ENCODE peak calls at places on chromosome 10, in eight cellular contexts. One of them, this sample, is unnamed.

GRCh38 chr10:54066646-54067045 is 734.4 kb downstream of the PCDH15 start:
- DNase-seq in body of pancreas: no peak
- DNase-seq in endodermal cell: no peak
- DNase-seq in A549: no peak
- DNase-seq in gastrocnemius medialis: no peak
- DNase-seq in endothelial cell of umbilical vein: no peak
- DNase-seq in adrenal gland: no peak
- DNase-seq in IMR-90: no peak
- DNase-seq in this sample: no peak

GRCh38 chr10:59073456-59074053 is 102.9 kb upstream of the PHYHIPL start:
- DNase-seq in body of pancreas: peak; percentile 62
- DNase-seq in endodermal cell: no peak
- DNase-seq in A549: peak; percentile 5
- DNase-seq in gastrocnemius medialis: no peak
- DNase-seq in endothelial cell of umbilical vein: no peak
- DNase-seq in adrenal gland: no peak
- DNase-seq in IMR-90: no peak
- DNase-seq in this sample: no peak

GRCh38 chr10:29712108-29712507 is 77.3 kb upstream of the SVIL start:
- DNase-seq in body of pancreas: no peak
- DNase-seq in endodermal cell: peak; percentile 78
- DNase-seq in A549: no peak
- DNase-seq in gastrocnemius medialis: peak; percentile 53
- DNase-seq in endothelial cell of umbilical vein: no peak
- DNase-seq in adrenal gland: peak; percentile 34
- DNase-seq in IMR-90: peak; percentile 71
- DNase-seq in this sample: no peak

GRCh38 chr10:92757066-92757716 is 67.4 kb downstream of the HHEX start:
- DNase-seq in body of pancreas: peak; percentile 57
- DNase-seq in endodermal cell: peak; percentile 81
- DNase-seq in A549: peak; percentile 61
- DNase-seq in gastrocnemius medialis: peak; percentile 66
- DNase-seq in endothelial cell of umbilical vein: peak; percentile 93
- DNase-seq in adrenal gland: peak; percentile 87
- DNase-seq in IMR-90: peak; percentile 82
- DNase-seq in this sample: peak; percentile 70

GRCh38 chr10:115951242-115951641 is 321.8 kb downstream of the GFRA1 start:
- DNase-seq in body of pancreas: no peak
- DNase-seq in endodermal cell: no peak
- DNase-seq in A549: no peak
- DNase-seq in gastrocnemius medialis: no peak
- DNase-seq in endothelial cell of umbilical vein: peak; percentile 19
- DNase-seq in adrenal gland: no peak
- DNase-seq in IMR-90: no peak
- DNase-seq in this sample: no peak

GRCh38 chr10:126397640-126398382 is 9.5 kb upstream of the ADAM12 start:
- DNase-seq in body of pancreas: no peak
- DNase-seq in endodermal cell: peak; percentile 79
- DNase-seq in A549: peak; percentile 76
- DNase-seq in gastrocnemius medialis: no peak
- DNase-seq in endothelial cell of umbilical vein: no peak
- DNase-seq in adrenal gland: no peak
- DNase-seq in IMR-90: peak; percentile 98
- DNase-seq in this sample: no peak

GRCh38 chr10:74388801-74389200 is 237.8 kb downstream of the ADK start:
- DNase-seq in body of pancreas: peak; percentile 20
- DNase-seq in endodermal cell: no peak
- DNase-seq in A549: no peak
- DNase-seq in gastrocnemius medialis: no peak
- DNase-seq in endothelial cell of umbilical vein: no peak
- DNase-seq in adrenal gland: no peak
- DNase-seq in IMR-90: no peak
- DNase-seq in this sample: no peak

GRCh38 chr10:4117604-4118003 is 332.6 kb upstream of the KLF6 start:
- DNase-seq in body of pancreas: no peak
- DNase-seq in endodermal cell: no peak
- DNase-seq in A549: no peak
- DNase-seq in gastrocnemius medialis: no peak
- DNase-seq in endothelial cell of umbilical vein: no peak
- DNase-seq in adrenal gland: no peak
- DNase-seq in IMR-90: no peak
- DNase-seq in this sample: no peak

GRCh38 chr10:772227-772637 is 82.8 kb upstream of the DIP2C start:
- DNase-seq in body of pancreas: no peak
- DNase-seq in endodermal cell: no peak
- DNase-seq in A549: no peak
- DNase-seq in gastrocnemius medialis: no peak
- DNase-seq in endothelial cell of umbilical vein: no peak
- DNase-seq in adrenal gland: no peak
- DNase-seq in IMR-90: no peak
- DNase-seq in this sample: peak; percentile 13

GRCh38 chr10:101355307-101355706 is 1.3 kb downstream of the BTRC start:
- DNase-seq in body of pancreas: no peak
- DNase-seq in endodermal cell: no peak
- DNase-seq in A549: no peak
- DNase-seq in gastrocnemius medialis: no peak
- DNase-seq in endothelial cell of umbilical vein: no peak
- DNase-seq in adrenal gland: no peak
- DNase-seq in IMR-90: no peak
- DNase-seq in this sample: no peak
- H3K27ac ChIP-seq in body of pancreas: no peak overlapping the region
- H3K27ac ChIP-seq in endodermal cell: no peak overlapping the region
- H3K27ac ChIP-seq in A549: no peak overlapping the region
- H3K27ac ChIP-seq in gastrocnemius medialis: peak overlapping the region; percentile 90
- H3K27ac ChIP-seq in endothelial cell of umbilical vein: no peak overlapping the region
- H3K27ac ChIP-seq in adrenal gland: peak overlapping the region; percentile 85
- H3K27ac ChIP-seq in IMR-90: no peak overlapping the region
- H3K27ac ChIP-seq in this sample: no peak overlapping the region

GRCh38 chr10:91514684-91515253 is 104.6 kb downstream of the HECTD2 start:
- DNase-seq in body of pancreas: no peak
- DNase-seq in endodermal cell: no peak
- DNase-seq in A549: no peak
- DNase-seq in gastrocnemius medialis: no peak
- DNase-seq in endothelial cell of umbilical vein: no peak
- DNase-seq in adrenal gland: no peak
- DNase-seq in IMR-90: peak; percentile 34
- DNase-seq in this sample: no peak

GRCh38 chr10:91514025-91514424 is 103.9 kb downstream of the HECTD2 start:
- DNase-seq in body of pancreas: no peak
- DNase-seq in endodermal cell: no peak
- DNase-seq in A549: no peak
- DNase-seq in gastrocnemius medialis: no peak
- DNase-seq in endothelial cell of umbilical vein: no peak
- DNase-seq in adrenal gland: no peak
- DNase-seq in IMR-90: peak; percentile 55
- DNase-seq in this sample: no peak

GRCh38 chr10:91511549-91512330 is 101.6 kb downstream of the HECTD2 start:
- DNase-seq in body of pancreas: no peak
- DNase-seq in endodermal cell: no peak
- DNase-seq in A549: peak; percentile 50
- DNase-seq in gastrocnemius medialis: no peak
- DNase-seq in endothelial cell of umbilical vein: no peak
- DNase-seq in adrenal gland: no peak
- DNase-seq in IMR-90: peak; percentile 90
- DNase-seq in this sample: no peak

GRCh38 chr10:91512458-91512857 is 102.3 kb downstream of the HECTD2 start:
- DNase-seq in body of pancreas: no peak
- DNase-seq in endodermal cell: no peak
- DNase-seq in A549: no peak
- DNase-seq in gastrocnemius medialis: no peak
- DNase-seq in endothelial cell of umbilical vein: no peak
- DNase-seq in adrenal gland: no peak
- DNase-seq in IMR-90: no peak
- DNase-seq in this sample: no peak

GRCh38 chr10:91513598-91513997 is 103.5 kb downstream of the HECTD2 start:
- DNase-seq in body of pancreas: no peak
- DNase-seq in endodermal cell: no peak
- DNase-seq in A549: no peak
- DNase-seq in gastrocnemius medialis: no peak
- DNase-seq in endothelial cell of umbilical vein: no peak
- DNase-seq in adrenal gland: no peak
- DNase-seq in IMR-90: no peak
- DNase-seq in this sample: no peak
- H3K9me3 ChIP-seq in body of pancreas: no peaks in the 10 kb centered on the region
- H3K9me3 ChIP-seq in endodermal cell: no peaks in the 10 kb centered on the region
- H3K9me3 ChIP-seq in A549: peaks cover 6% of the 10 kb centered on the region
- H3K9me3 ChIP-seq in gastrocnemius medialis: no peaks in the 10 kb centered on the region
- H3K9me3 ChIP-seq in endothelial cell of umbilical vein: no peaks in the 10 kb centered on the region
- H3K9me3 ChIP-seq in adrenal gland: peaks cover 4% of the 10 kb centered on the region
- H3K9me3 ChIP-seq in IMR-90: no peaks in the 10 kb centered on the region
- H3K9me3 ChIP-seq in this sample: no peaks in the 10 kb centered on the region

GRCh38 chr10:133087045-133087678 is 562 bp upstream of the ADGRA1 start:
- DNase-seq in body of pancreas: no peak
- DNase-seq in endodermal cell: no peak
- DNase-seq in A549: peak; percentile 19
- DNase-seq in gastrocnemius medialis: no peak
- DNase-seq in endothelial cell of umbilical vein: no peak
- DNase-seq in adrenal gland: no peak
- DNase-seq in IMR-90: no peak
- DNase-seq in this sample: no peak
- H3K4me3 ChIP-seq in body of pancreas: no peak overlapping the region
- H3K4me3 ChIP-seq in endodermal cell: no peak overlapping the region
- H3K4me3 ChIP-seq in A549: peak overlapping the region; percentile 40
- H3K4me3 ChIP-seq in gastrocnemius medialis: peak overlapping the region; percentile 28
- H3K4me3 ChIP-seq in endothelial cell of umbilical vein: no peak overlapping the region
- H3K4me3 ChIP-seq in adrenal gland: no peak overlapping the region
- H3K4me3 ChIP-seq in IMR-90: no peak overlapping the region
- H3K4me3 ChIP-seq in this sample: no peak overlapping the region

DNA sequence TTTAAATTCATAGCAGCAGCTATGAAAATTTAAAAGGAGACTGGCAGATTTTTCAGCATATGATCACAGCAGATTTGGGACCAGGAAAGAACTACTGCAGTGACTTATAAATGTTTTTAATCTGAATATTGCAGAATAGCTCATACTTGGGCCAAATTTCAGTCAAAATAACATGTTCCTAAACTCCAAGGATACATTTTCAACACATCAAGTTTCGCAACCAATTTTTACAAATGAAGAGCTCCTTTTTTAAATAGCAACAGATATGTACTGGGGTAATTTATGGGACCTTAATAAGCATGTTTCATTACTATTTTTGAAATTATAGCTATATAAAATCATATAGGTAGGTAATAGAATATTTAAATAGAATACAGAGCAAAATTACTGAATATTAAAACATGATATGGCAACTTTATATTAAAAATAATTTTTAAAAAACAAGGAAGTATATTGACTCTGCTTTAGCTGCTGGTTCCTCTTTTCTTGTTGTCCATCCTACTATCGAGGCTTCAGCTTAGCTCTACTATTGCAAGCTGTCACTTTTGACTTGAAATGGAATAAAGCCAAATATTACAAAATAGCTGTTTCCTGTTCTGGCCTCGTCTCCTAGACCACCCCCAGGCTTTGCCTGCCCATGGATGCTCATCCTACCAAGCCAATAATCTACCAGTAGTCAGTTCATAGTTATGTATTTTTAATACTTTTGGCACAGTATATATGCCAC is 123.1 kb downstream of the NRBF2 start:
- DNase-seq in body of pancreas: no peak
- DNase-seq in endodermal cell: no peak
- DNase-seq in A549: no peak
- DNase-seq in gastrocnemius medialis: no peak
- DNase-seq in endothelial cell of umbilical vein: peak; percentile 42
- DNase-seq in adrenal gland: no peak
- DNase-seq in IMR-90: no peak
- DNase-seq in this sample: no peak
- H3K27ac ChIP-seq in body of pancreas: peak overlapping the region; percentile 59
- H3K27ac ChIP-seq in endodermal cell: no peak overlapping the region
- H3K27ac ChIP-seq in A549: no peak overlapping the region
- H3K27ac ChIP-seq in gastrocnemius medialis: peak overlapping the region; percentile 10
- H3K27ac ChIP-seq in endothelial cell of umbilical vein: no peak overlapping the region
- H3K27ac ChIP-seq in adrenal gland: no peak overlapping the region
- H3K27ac ChIP-seq in IMR-90: no peak overlapping the region
- H3K27ac ChIP-seq in this sample: peak overlapping the region; percentile 57

GRCh38 chr10:37816290-37816689 is 41.1 kb downstream of the ZNF248 start:
- DNase-seq in body of pancreas: no peak
- DNase-seq in endodermal cell: no peak
- DNase-seq in A549: no peak
- DNase-seq in gastrocnemius medialis: no peak
- DNase-seq in endothelial cell of umbilical vein: no peak
- DNase-seq in adrenal gland: no peak
- DNase-seq in IMR-90: no peak
- DNase-seq in this sample: no peak

GRCh38 chr10:37813763-37814162 is 43.6 kb downstream of the ZNF248 start:
- DNase-seq in body of pancreas: no peak
- DNase-seq in endodermal cell: no peak
- DNase-seq in A549: no peak
- DNase-seq in gastrocnemius medialis: no peak
- DNase-seq in endothelial cell of umbilical vein: no peak
- DNase-seq in adrenal gland: no peak
- DNase-seq in IMR-90: no peak
- DNase-seq in this sample: no peak

DNA sequence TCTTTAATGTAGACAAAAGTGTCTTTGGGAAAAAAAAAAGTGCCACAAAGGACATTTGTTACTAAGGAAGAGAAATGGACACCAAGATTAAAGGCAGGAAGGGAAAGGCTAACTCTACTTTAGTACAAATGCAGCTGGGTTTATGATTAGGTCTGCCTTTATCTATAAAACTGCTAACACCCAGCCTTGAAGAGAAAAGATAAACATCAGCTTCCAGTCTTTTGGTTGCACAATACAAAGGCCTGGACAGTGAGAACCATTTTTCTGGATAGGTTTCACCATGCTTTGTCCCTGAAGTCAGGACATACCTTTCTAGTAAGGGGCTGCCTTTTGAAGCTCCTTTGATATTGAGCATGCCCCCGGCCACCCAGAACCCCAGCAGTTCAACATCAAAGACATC is 45.1 kb downstream of the ZNF248 start:
- DNase-seq in body of pancreas: no peak
- DNase-seq in endodermal cell: no peak
- DNase-seq in A549: no peak
- DNase-seq in gastrocnemius medialis: no peak
- DNase-seq in endothelial cell of umbilical vein: no peak
- DNase-seq in adrenal gland: no peak
- DNase-seq in IMR-90: no peak
- DNase-seq in this sample: no peak
- H3K9me3 ChIP-seq in body of pancreas: peaks cover 20% of the 10 kb centered on the region
- H3K9me3 ChIP-seq in endodermal cell: peaks cover 89% of the 10 kb centered on the region
- H3K9me3 ChIP-seq in A549: peaks cover 65% of the 10 kb centered on the region
- H3K9me3 ChIP-seq in gastrocnemius medialis: no peaks in the 10 kb centered on the region
- H3K9me3 ChIP-seq in endothelial cell of umbilical vein: peaks cover 2% of the 10 kb centered on the region
- H3K9me3 ChIP-seq in adrenal gland: peaks cover 14% of the 10 kb centered on the region
- H3K9me3 ChIP-seq in IMR-90: peaks cover 8% of the 10 kb centered on the region
- H3K9me3 ChIP-seq in this sample: peaks cover 76% of the 10 kb centered on the region

This sample was measured in stomach.